ENCODE peak calls at places on chromosomes 3 and 15, in nine cellular contexts. T, R, N, C, S, P, G, Y and L are unnamed samples.

GRCh38 chr15:47688573-47689086 is 28.7 kb upstream of the SEMA6D start:
- DNase-seq in S (no peak), T (no peak), Y (peak), C (no peak), R (no peak), P (no peak), G (no peak), N (no peak), L (no peak)

GRCh38 chr3:151145713-151146070 is 57.3 kb downstream of the GPR171 start:
- DNase-seq in G (no peak), R (no peak), P (no peak), Y (no peak), T (no peak), N (no peak), C (no peak), S (no peak), L (no peak)

GRCh38 chr3:55631766-55632331 is 144.7 kb upstream of the WNT5A start:
- DNase-seq in T (no peak), G (no peak), R (no peak), C (no peak), S (no peak), P (no peak), N (no peak), Y (no peak), L (no peak)

GRCh38 chr15:68232937-68233336 is 3.4 kb upstream of the CLN6 start:
- DNase-seq in N (no peak), S (no peak), C (no peak), T (no peak), G (peak), Y (no peak), R (no peak), P (no peak), L (no peak)

GRCh38 chr3:36677331-36678007 is 86.9 kb downstream of the DCLK3 start:
- DNase-seq in Y (peak), N (no peak), T (no peak), G (no peak), P (peak), S (no peak), C (no peak), R (peak), L (no peak)

GRCh38 chr3:66153961-66154923 is 66.6 kb upstream of the SLC25A26 start:
- DNase-seq in Y (peak), N (no peak), S (no peak), R (no peak), G (no peak), P (no peak), C (no peak), T (no peak), L (no peak)

GRCh38 chr3:72088486-72089025 is 303.6 kb upstream of the PROK2 start:
- DNase-seq in P (no peak), G (no peak), Y (no peak), S (no peak), T (no peak), N (no peak), C (no peak), R (peak), L (no peak)

GRCh38 chr3:120094776-120095225 is 554 bp upstream of the GSK3B start:
- DNase-seq in N (peak), T (peak), G (peak), Y (peak), R (peak), C (peak), S (peak), P (no peak), L (peak)

GRCh38 chr3:54309601-54310000 is 187.2 kb downstream of the CACNA2D3 start:
- DNase-seq in N (no peak), G (no peak), C (no peak), Y (no peak), P (no peak), R (no peak), S (no peak), T (no peak), L (no peak)

GRCh38 chr3:129433565-129433964 is 5.1 kb upstream of the EFCAB12 start:
- DNase-seq in N (no peak), S (no peak), G (no peak), R (no peak), C (no peak), T (no peak), Y (no peak), P (no peak), L (no peak)

GRCh38 chr3:168213920-168214319 is 118.2 kb upstream of the GOLIM4 start:
- DNase-seq in N (no peak), R (no peak), P (no peak), G (no peak), T (no peak), C (no peak), Y (no peak), S (no peak), L (no peak)

GRCh38 chr3:152638707-152639450 is 196.1 kb upstream of the P2RY1 start:
- DNase-seq in C (no peak), S (peak), N (peak), Y (no peak), T (peak), R (no peak), G (no peak), P (no peak), L (no peak)

GRCh38 chr3:127534564-127534963 is 56.0 kb downstream of the TPRA1 start:
- DNase-seq in C (no peak), Y (no peak), R (no peak), G (no peak), T (no peak), P (no peak), N (no peak), S (no peak), L (no peak)

GRCh38 chr3:24389108-24390090 is 105.3 kb downstream of the THRB start:
- DNase-seq in S (no peak), R (no peak), T (no peak), Y (no peak), C (no peak), P (no peak), N (no peak), G (no peak), L (no peak)

GRCh38 chr3:191901746-191902145 is 440.8 kb downstream of the PYDC2 start:
- DNase-seq in T (no peak), S (no peak), P (no peak), G (no peak), C (no peak), R (no peak), N (no peak), Y (no peak), L (peak)

GRCh38 chr15:62297933-62298332 is 132.8 kb upstream of the C2CD4B start:
- DNase-seq in P (no peak), Y (no peak), T (no peak), N (no peak), S (no peak), C (no peak), G (no peak), R (no peak), L (no peak)

GRCh38 chr3:13262493-13263211 is 157.5 kb downstream of the NUP210 start:
- DNase-seq in C (no peak), S (no peak), T (no peak), G (no peak), P (no peak), N (no peak), R (peak), Y (no peak), L (no peak)

GRCh38 chr3:15051531-15051930 is 13.6 kb downstream of the MRPS25 start:
- DNase-seq in N (no peak), S (no peak), G (peak), C (peak), T (no peak), R (peak), P (peak), Y (peak), L (peak)

GRCh38 chr15:38991126-38991525 is 426.5 kb upstream of the RASGRP1 start:
- DNase-seq in P (peak), Y (peak), G (no peak), T (no peak), C (no peak), N (no peak), S (no peak), R (peak), L (peak)

GRCh38 chr3:57029924-57030323 is 30.5 kb upstream of the SPATA12 start:
- DNase-seq in N (no peak), P (no peak), G (no peak), Y (no peak), T (no peak), S (no peak), R (no peak), C (no peak), L (no peak)

GRCh38 chr3:109863701-109864100 is 526.4 kb upstream of the DPPA4 start:
- DNase-seq in N (no peak), T (no peak), R (no peak), P (no peak), S (no peak), Y (no peak), C (no peak), G (no peak), L (no peak)

GRCh38 chr15:68309024-68309423 is 31.5 kb downstream of the FEM1B start:
- DNase-seq in C (no peak), G (no peak), N (no peak), Y (peak), T (no peak), S (no peak), P (no peak), R (peak), L (no peak)

GRCh38 chr15:57694264-57694663 is 12.2 kb upstream of the POLR2M start:
- DNase-seq in N (no peak), C (no peak), T (no peak), Y (no peak), P (no peak), G (no peak), S (no peak), R (no peak), L (no peak)

GRCh38 chr3:32310336-32310735 is 71.9 kb downstream of the CMTM8 start:
- DNase-seq in N (no peak), P (no peak), T (no peak), R (no peak), Y (no peak), G (no peak), C (no peak), S (no peak), L (no peak)

GRCh38 chr3:196108075-196108743 is 26.3 kb upstream of the TFRC start:
- DNase-seq in C (no peak), G (peak), T (no peak), P (no peak), S (no peak), R (no peak), Y (no peak), N (no peak), L (no peak)

GRCh38 chr3:71983694-71984093 is 198.7 kb upstream of the PROK2 start:
- DNase-seq in Y (no peak), C (no peak), G (no peak), P (no peak), S (no peak), N (no peak), R (no peak), T (no peak), L (no peak)

GRCh38 chr15:38853608-38854007 is 289.0 kb upstream of the RASGRP1 start:
- DNase-seq in T (no peak), G (no peak), S (no peak), N (no peak), R (peak), C (no peak), P (peak), Y (peak), L (peak)

GRCh38 chr3:51671090-51672082 is at the start of gene TEX264:
- DNase-seq in T (peak), R (peak), S (peak), Y (peak), P (peak), C (peak), N (peak), G (peak), L (peak)
- TF ChIP-seq POLR2A in T (peak), R (peak), S (peak), Y (peak), P (peak), C (peak), N (peak), G (no peak), L (peak)

DNA sequence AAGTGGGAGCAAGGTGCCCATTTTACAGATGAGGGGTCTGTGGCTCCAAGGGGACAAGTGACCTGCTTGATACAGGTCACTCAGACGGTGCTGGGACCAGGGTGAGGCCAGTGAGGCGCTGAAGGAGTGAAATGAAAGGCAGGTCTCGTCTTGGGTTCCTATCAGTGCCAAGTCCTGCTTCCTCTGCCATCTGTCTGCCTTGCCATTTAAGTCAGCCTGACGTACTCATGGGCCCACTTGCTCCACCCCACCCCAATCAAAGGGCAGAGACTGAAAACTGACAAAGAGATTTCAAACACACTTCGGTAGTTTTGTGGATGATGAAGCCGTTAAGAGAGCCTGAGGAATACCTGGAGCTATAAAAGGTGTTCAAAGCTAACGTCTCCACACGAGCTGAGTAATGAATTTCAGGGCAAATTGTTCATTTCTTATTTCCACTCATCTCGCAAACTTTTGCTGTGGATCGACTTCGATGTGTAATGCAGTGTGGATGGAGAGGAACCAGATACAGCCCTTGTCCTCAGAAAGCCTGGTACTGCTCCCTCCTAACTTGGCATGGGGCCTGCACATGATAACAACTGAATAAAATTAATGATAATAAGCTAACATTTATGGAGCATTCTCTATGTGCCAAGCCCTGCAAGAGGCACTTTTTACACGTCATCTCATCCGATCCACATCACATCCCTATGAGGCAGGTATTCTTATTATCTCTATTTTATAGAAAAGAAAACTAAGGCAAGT is 36.6 kb downstream of the ATP2B2 start:
- DNase-seq in S (no peak), T (no peak), R (no peak), P (no peak), Y (no peak), N (no peak), G (no peak), C (no peak), L (no peak)
- TF ChIP-seq POLR2A in S (no peak), T (no peak), R (no peak), P (no peak), Y (no peak), N (no peak), G (no peak), C (no peak), L (no peak)

DNA sequence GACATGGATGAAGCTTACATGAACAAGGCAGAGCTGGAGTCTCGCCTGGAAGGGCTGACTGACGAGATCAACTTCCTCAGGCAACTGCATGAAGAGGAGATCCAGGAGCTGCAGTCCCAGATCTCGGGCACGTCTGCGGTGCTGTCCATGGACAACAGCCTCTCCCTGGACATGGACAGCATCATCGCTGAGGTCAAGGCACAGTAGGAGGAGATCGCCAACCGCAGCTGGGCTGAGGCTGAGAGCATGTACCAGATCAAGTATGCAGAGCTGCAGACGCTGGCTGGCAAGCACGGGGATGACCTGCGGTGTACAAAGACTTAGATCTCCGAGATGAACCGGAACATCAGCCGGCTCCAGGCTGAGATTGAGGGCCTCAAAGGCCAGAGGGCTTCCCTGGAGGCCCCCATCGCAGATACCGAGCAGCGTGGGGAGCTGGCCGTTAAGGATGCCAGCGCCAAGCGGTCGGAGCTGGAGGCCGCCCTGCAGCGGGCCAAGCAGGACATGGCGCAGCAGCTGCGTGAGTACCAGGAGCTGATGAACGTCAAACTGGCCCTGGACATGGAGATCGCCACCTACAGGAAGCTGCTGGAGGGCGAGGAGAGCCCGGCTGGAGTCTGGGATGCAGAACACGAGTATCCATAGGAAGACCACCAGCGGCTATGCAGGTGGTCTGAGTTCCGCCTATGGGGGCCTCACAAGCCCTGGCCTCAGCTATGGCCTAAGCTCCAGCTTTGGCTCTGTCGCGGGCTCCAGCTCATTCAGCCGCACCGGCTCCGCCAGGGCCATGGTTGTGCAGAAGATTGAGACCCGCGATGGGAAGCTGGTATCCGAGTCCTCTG is 77.6 kb downstream of the CLDN11 start:
- DNase-seq in C (no peak), Y (no peak), P (no peak), T (peak), G (no peak), N (no peak), S (no peak), R (no peak), L (no peak)
- TF ChIP-seq POLR2A in C (no peak), Y (no peak), P (no peak), T (no peak), G (no peak), N (no peak), S (no peak), R (no peak), L (no peak)

GRCh38 chr15:94584833-94585244 is 353.5 kb downstream of the MCTP2 start:
- DNase-seq in G (no peak), C (no peak), P (no peak), N (peak), T (no peak), S (no peak), R (no peak), Y (no peak), L (no peak)
- TF ChIP-seq POLR2A in G (no peak), C (no peak), P (no peak), N (no peak), T (no peak), S (no peak), R (no peak), Y (no peak), L (no peak)

GRCh38 chr15:100263721-100264455 is 77.9 kb downstream of the ADAMTS17 start:
- DNase-seq in P (no peak), C (no peak), T (no peak), S (no peak), R (no peak), Y (no peak), N (no peak), G (peak), L (no peak)
- TF ChIP-seq POLR2A in P (no peak), C (no peak), T (no peak), S (no peak), R (no peak), Y (no peak), N (no peak), G (no peak), L (no peak)

DNA sequence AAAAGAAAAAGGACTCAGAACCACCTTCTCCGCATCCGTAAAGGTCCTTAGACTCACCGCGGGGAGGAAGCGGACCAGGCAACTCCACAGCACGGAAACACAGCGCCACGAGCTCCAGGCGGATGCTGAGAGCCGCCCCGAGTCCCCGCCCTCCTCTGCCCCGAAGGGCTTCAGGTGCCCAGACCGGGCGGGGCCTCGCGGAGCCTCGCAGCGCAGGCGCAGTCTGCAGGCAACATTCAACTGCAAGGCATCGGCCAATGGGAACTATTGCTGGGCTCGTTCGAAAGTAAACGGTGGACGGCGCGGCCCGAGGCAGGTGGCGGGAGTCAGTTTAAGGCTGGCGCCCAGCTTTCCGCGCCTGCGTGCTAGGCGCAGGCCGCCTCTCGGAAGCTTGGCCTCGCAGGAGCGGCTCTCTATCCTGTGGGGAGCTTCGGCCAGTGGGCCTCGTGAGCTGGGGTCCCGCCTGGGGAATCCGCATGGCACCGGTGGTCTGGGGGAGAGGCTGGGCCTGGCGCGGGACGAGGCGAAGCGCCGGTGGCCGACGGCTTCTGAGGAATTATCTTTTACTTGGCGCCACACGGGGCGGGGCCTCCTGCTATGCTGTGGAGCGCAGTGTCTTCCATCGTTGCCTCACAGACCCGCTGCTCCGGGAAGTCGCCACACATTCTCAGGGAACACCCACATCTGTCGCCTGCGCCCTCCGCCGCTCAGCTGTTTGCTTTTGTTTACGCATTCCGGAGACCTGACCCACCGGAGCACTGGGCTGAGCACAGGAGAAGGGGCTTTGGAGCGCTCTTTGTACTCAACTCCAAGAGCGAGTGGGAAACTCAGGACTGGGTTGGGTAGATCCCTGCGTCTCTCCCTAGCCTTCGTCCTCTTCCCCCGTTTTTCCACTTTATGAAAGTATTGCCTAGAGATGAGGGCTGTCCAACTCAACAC is at the start of gene TRIM59:
- DNase-seq in P (peak), G (peak), C (peak), T (peak), S (peak), R (peak), Y (peak), N (peak), L (peak)
- TF ChIP-seq POLR2A in P (peak), G (no peak), C (peak), T (no peak), S (no peak), R (peak), Y (peak), N (no peak), L (peak)

GRCh38 chr3:170864525-170865208 is 5.3 kb downstream of the RPL22L1 start:
- DNase-seq in R (peak), T (no peak), N (no peak), G (no peak), C (no peak), Y (no peak), P (no peak), S (no peak), L (no peak)
- TF ChIP-seq POLR2A in R (no peak), T (no peak), N (no peak), G (no peak), C (peak), Y (peak), P (no peak), S (no peak), L (no peak)

GRCh38 chr15:41493902-41494189 is 172 bp downstream of the ITPKA start:
- DNase-seq in R (no peak), S (no peak), P (no peak), G (no peak), Y (no peak), T (no peak), N (no peak), C (no peak), L (no peak)
- TF ChIP-seq POLR2A in R (no peak), S (no peak), P (no peak), G (no peak), Y (no peak), T (no peak), N (no peak), C (no peak), L (no peak)